ENCODE peak calls at places on chromosomes 11 and 22, in six cellular contexts. One of them, this sample, is unnamed.

GRCh38 chr11:72831521-72832300 is 17.5 kb downstream of the ATG16L2 start:
- DNase-seq in tibial nerve: peak; percentile 87
- DNase-seq in iris pigment epithelial cell: peak; percentile 70
- DNase-seq in HFF-Myc: no peak
- DNase-seq in activated CD4-positive, alpha-beta T cell treated with anti-CD3 and anti-CD28 coated beads for 24 hours: no peak
- DNase-seq in DMS79 treated with DMSO at 0.1 percent for 48 hours: peak; percentile 64
- DNase-seq in this sample: peak; percentile 88

GRCh38 chr11:7604331-7604973 is 68.8 kb downstream of the CYB5R2 start:
- DNase-seq in HFF-Myc: no peak
- DNase-seq in DMS79 treated with DMSO at 0.1 percent for 48 hours: no peak
- DNase-seq in iris pigment epithelial cell: peak; percentile 6
- DNase-seq in activated CD4-positive, alpha-beta T cell treated with anti-CD3 and anti-CD28 coated beads for 24 hours: no peak
- DNase-seq in tibial nerve: no peak
- DNase-seq in this sample: no peak

GRCh38 chr11:86519064-86519911 is 144.6 kb downstream of the CCDC81 start:
- DNase-seq in tibial nerve: no peak
- DNase-seq in DMS79 treated with DMSO at 0.1 percent for 48 hours: peak; percentile 55
- DNase-seq in activated CD4-positive, alpha-beta T cell treated with anti-CD3 and anti-CD28 coated beads for 24 hours: no peak
- DNase-seq in HFF-Myc: no peak
- DNase-seq in iris pigment epithelial cell: peak; percentile 93
- DNase-seq in this sample: peak; percentile 78

GRCh38 chr11:119721129-119722120 is 7.6 kb downstream of the NECTIN1 start:
- DNase-seq in HFF-Myc: peak; percentile 25
- DNase-seq in activated CD4-positive, alpha-beta T cell treated with anti-CD3 and anti-CD28 coated beads for 24 hours: no peak
- DNase-seq in tibial nerve: no peak
- DNase-seq in iris pigment epithelial cell: no peak
- DNase-seq in DMS79 treated with DMSO at 0.1 percent for 48 hours: no peak
- DNase-seq in this sample: peak; percentile 35

GRCh38 chr11:64867748-64868462 is 10.5 kb downstream of the EHD1 start:
- DNase-seq in activated CD4-positive, alpha-beta T cell treated with anti-CD3 and anti-CD28 coated beads for 24 hours: no peak
- DNase-seq in DMS79 treated with DMSO at 0.1 percent for 48 hours: no peak
- DNase-seq in HFF-Myc: no peak
- DNase-seq in tibial nerve: no peak
- DNase-seq in iris pigment epithelial cell: no peak
- DNase-seq in this sample: no peak

GRCh38 chr11:118820412-118821357 is 29.7 kb upstream of the DDX6 start:
- DNase-seq in tibial nerve: peak; percentile 13
- DNase-seq in DMS79 treated with DMSO at 0.1 percent for 48 hours: no peak
- DNase-seq in activated CD4-positive, alpha-beta T cell treated with anti-CD3 and anti-CD28 coated beads for 24 hours: no peak
- DNase-seq in HFF-Myc: no peak
- DNase-seq in iris pigment epithelial cell: no peak
- DNase-seq in this sample: no peak

GRCh38 chr11:102448869-102449224 is 3.7 kb downstream of the TMEM123 start:
- DNase-seq in iris pigment epithelial cell: no peak
- DNase-seq in HFF-Myc: no peak
- DNase-seq in activated CD4-positive, alpha-beta T cell treated with anti-CD3 and anti-CD28 coated beads for 24 hours: no peak
- DNase-seq in tibial nerve: no peak
- DNase-seq in DMS79 treated with DMSO at 0.1 percent for 48 hours: no peak
- DNase-seq in this sample: peak; percentile 40

GRCh38 chr11:69272055-69272454 is 21.9 kb upstream of the MYEOV start:
- DNase-seq in iris pigment epithelial cell: no peak
- DNase-seq in HFF-Myc: no peak
- DNase-seq in tibial nerve: no peak
- DNase-seq in DMS79 treated with DMSO at 0.1 percent for 48 hours: no peak
- DNase-seq in activated CD4-positive, alpha-beta T cell treated with anti-CD3 and anti-CD28 coated beads for 24 hours: no peak
- DNase-seq in this sample: no peak

GRCh38 chr22:48192920-48193319 is 1430.5 kb downstream of the TBC1D22A start:
- DNase-seq in HFF-Myc: no peak
- DNase-seq in DMS79 treated with DMSO at 0.1 percent for 48 hours: no peak
- DNase-seq in activated CD4-positive, alpha-beta T cell treated with anti-CD3 and anti-CD28 coated beads for 24 hours: no peak
- DNase-seq in tibial nerve: no peak
- DNase-seq in iris pigment epithelial cell: no peak
- DNase-seq in this sample: no peak

GRCh38 chr11:16030664-16031063 is 325.7 kb downstream of the SOX6 start:
- DNase-seq in activated CD4-positive, alpha-beta T cell treated with anti-CD3 and anti-CD28 coated beads for 24 hours: no peak
- DNase-seq in HFF-Myc: no peak
- DNase-seq in DMS79 treated with DMSO at 0.1 percent for 48 hours: no peak
- DNase-seq in iris pigment epithelial cell: no peak
- DNase-seq in tibial nerve: no peak
- DNase-seq in this sample: no peak

GRCh38 chr22:44363980-44364749 is 51.4 kb upstream of the SHISAL1 start:
- DNase-seq in tibial nerve: no peak
- DNase-seq in DMS79 treated with DMSO at 0.1 percent for 48 hours: no peak
- DNase-seq in iris pigment epithelial cell: no peak
- DNase-seq in HFF-Myc: no peak
- DNase-seq in activated CD4-positive, alpha-beta T cell treated with anti-CD3 and anti-CD28 coated beads for 24 hours: no peak
- DNase-seq in this sample: no peak

GRCh38 chr22:37661160-37661924 is 2.8 kb downstream of the PDXP start:
- DNase-seq in DMS79 treated with DMSO at 0.1 percent for 48 hours: peak; percentile 38
- DNase-seq in HFF-Myc: no peak
- DNase-seq in activated CD4-positive, alpha-beta T cell treated with anti-CD3 and anti-CD28 coated beads for 24 hours: no peak
- DNase-seq in tibial nerve: no peak
- DNase-seq in iris pigment epithelial cell: peak; percentile 77
- DNase-seq in this sample: peak; percentile 69

GRCh38 chr11:111466615-111467014 is 45.6 kb downstream of the BTG4 start:
- DNase-seq in tibial nerve: no peak
- DNase-seq in DMS79 treated with DMSO at 0.1 percent for 48 hours: no peak
- DNase-seq in activated CD4-positive, alpha-beta T cell treated with anti-CD3 and anti-CD28 coated beads for 24 hours: no peak
- DNase-seq in HFF-Myc: no peak
- DNase-seq in iris pigment epithelial cell: no peak
- DNase-seq in this sample: no peak

GRCh38 chr11:128900468-128900867 is 9.3 kb downstream of the KCNJ5 start:
- DNase-seq in HFF-Myc: no peak
- DNase-seq in tibial nerve: no peak
- DNase-seq in activated CD4-positive, alpha-beta T cell treated with anti-CD3 and anti-CD28 coated beads for 24 hours: no peak
- DNase-seq in iris pigment epithelial cell: no peak
- DNase-seq in DMS79 treated with DMSO at 0.1 percent for 48 hours: no peak
- DNase-seq in this sample: no peak

This sample was measured in lung microvascular endothelial cell.